ENCODE peak calls at places on chromosomes 16 and 17, in eight cellular contexts. L, G, X, R, P, E, A and D are unnamed samples.

GRCh38 chr17:46719889-46720288 is 98.6 kb downstream of the WNT3 start:
- DNase-seq in G (no peak), X (no peak), E (no peak), L (no peak), R (no peak), A (no peak), P (no peak), D (no peak)

GRCh38 chr17:8459109-8459508 is 23.4 kb downstream of the NDEL1 start:
- DNase-seq in G (no peak), L (no peak), E (no peak), A (no peak), X (no peak), R (no peak), P (no peak), D (no peak)

GRCh38 chr17:64328036-64328874 is 62.4 kb downstream of the PECAM1 start:
- DNase-seq in E (no peak), P (no peak), G (no peak), X (no peak), A (no peak), L (no peak), R (peak; percentile 26), D (no peak)

GRCh38 chr17:69047368-69048263 is 13.1 kb downstream of the ABCA9 start:
- DNase-seq in A (peak; percentile 66), R (peak; percentile 92), P (peak; percentile 76), L (peak; percentile 60), G (peak; percentile 75), X (no peak), E (peak; percentile 71), D (peak; percentile 87)

GRCh38 chr16:4511441-4512082 is 27.0 kb downstream of the CDIP1 start:
- DNase-seq in E (no peak), A (peak; percentile 56), P (no peak), X (no peak), G (peak; percentile 39), L (no peak), R (peak; percentile 76), D (no peak)

GRCh38 chr16:31472559-31473203 is 729 bp downstream of the TGFB1I1 start:
- DNase-seq in R (peak; percentile 92), E (peak; percentile 96), A (peak; percentile 93), G (peak; percentile 88), L (peak; percentile 97), P (peak; percentile 88), X (peak; percentile 87), D (peak; percentile 99)

GRCh38 chr16:17160285-17160854 is 310.4 kb downstream of the XYLT1 start:
- DNase-seq in L (no peak), E (no peak), A (no peak), R (no peak), P (no peak), X (no peak), G (peak; percentile 45), D (no peak)

GRCh38 chr16:80144191-80144590 is 396.6 kb upstream of the DYNLRB2 start:
- DNase-seq in L (no peak), E (no peak), G (peak; percentile 79), A (no peak), P (no peak), R (no peak), X (no peak), D (no peak)

GRCh38 chr16:29824589-29825144 is 4.4 kb downstream of the MVP start:
- DNase-seq in G (peak; percentile 91), R (no peak), X (no peak), L (no peak), E (no peak), A (no peak), P (no peak), D (no peak)

GRCh38 chr17:63247706-63248105 is 198.4 kb downstream of the CYB561 start:
- DNase-seq in E (no peak), L (no peak), P (no peak), G (no peak), R (no peak), A (no peak), X (no peak), D (no peak)

GRCh38 chr17:42153919-42154491 is 784 bp downstream of the RAB5C start:
- DNase-seq in L (no peak), A (no peak), P (no peak), X (no peak), R (no peak), G (peak; percentile 29), E (no peak), D (no peak)

GRCh38 chr17:269616-270514 is 82.7 kb downstream of the RPH3AL start:
- DNase-seq in E (peak; percentile 57), R (peak; percentile 23), G (no peak), X (no peak), L (peak; percentile 9), A (no peak), P (peak; percentile 40), D (peak; percentile 53)

GRCh38 chr17:1143573-1143972 is 36.2 kb downstream of the ABR start:
- DNase-seq in L (no peak), A (no peak), R (peak; percentile 25), X (no peak), P (no peak), E (no peak), G (peak; percentile 34), D (no peak)

GRCh38 chr17:49218941-49219913 is 8.7 kb downstream of the ABI3 start:
- DNase-seq in P (peak; percentile 86), A (peak; percentile 56), G (no peak), X (no peak), R (no peak), L (no peak), E (no peak), D (no peak)

GRCh38 chr17:50499270-50499669 is 9.0 kb upstream of the MYCBPAP start:
- DNase-seq in L (no peak), X (no peak), A (no peak), P (no peak), R (no peak), G (no peak), E (no peak), D (no peak)

GRCh38 chr17:50501054-50501453 is 7.2 kb upstream of the MYCBPAP start:
- DNase-seq in G (no peak), R (no peak), A (peak; percentile 33), E (no peak), P (peak; percentile 70), L (no peak), X (no peak), D (no peak)

GRCh38 chr17:50499722-50500121 is 8.5 kb upstream of the MYCBPAP start:
- DNase-seq in P (no peak), R (no peak), E (no peak), L (no peak), G (no peak), X (no peak), A (no peak), D (no peak)

GRCh38 chr17:50502643-50502990 is 5.6 kb upstream of the MYCBPAP start:
- DNase-seq in E (no peak), A (no peak), L (no peak), P (no peak), G (no peak), R (no peak), X (no peak), D (no peak)

DNA sequence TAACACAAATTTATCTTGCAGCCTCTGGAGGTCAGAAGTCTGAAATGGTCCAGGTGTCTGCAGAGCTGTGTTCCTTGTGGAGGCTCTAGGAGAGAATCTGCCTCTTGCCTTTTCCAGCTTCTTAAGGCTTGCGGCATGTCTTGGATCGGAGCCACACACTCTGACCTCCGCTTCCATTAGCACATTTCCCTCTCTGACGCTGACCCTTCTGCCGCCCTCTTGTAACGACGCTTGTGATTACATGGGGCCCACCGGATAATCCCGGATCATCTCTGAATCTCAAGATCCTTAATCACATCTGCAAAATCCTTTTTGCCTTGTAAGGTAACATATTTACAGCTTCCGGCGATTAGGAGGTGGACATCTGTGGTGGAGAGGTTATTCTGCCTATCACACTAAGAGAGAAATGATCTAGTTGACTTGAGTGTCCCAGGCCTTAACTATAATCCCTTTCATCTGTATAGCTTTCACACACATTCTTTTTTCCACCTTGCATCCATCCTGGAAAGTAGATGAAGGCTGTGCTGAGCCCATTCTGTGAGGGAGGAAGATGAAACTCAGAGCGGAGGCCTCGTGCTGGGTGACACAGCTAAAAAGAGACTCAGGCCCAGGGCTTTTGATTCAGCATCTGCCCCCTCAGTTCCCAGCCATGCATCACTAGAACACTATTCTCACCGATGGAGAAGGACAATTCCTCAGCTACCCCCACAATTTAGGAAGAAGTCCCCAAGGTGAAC is 6.2 kb upstream of the MYCBPAP start:
- DNase-seq in G (no peak), X (no peak), L (no peak), R (no peak), P (no peak), A (no peak), E (no peak), D (peak; percentile 85)
- TF ChIP-seq POLR2A in G (no peak), X (no peak), L (no peak), R (no peak), P (no peak), A (no peak), E (no peak), D (no peak)

DNA sequence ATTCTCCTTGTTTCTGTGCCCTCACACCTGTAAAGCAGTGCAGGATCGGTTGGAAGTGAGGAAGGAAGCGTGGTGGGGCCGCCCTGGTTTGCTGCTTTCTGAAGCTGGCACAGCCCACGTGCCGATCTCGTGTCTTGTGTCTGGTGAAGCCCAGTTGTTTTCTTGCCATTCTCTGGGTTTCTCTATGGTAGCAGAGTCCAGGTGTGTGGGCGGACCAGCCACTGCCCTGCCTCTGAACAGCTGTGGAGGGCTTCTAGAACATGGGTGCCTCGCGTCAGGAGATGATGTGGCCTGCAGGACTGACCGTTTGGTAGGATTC is 3.8 kb downstream of the ACSF3 start:
- DNase-seq in L (no peak), G (no peak), X (no peak), A (peak; percentile 51), P (peak; percentile 67), R (no peak), E (no peak), D (no peak)
- H3K36me3 ChIP-seq in L (no peaks in the 10 kb centered on the region), G (peaks cover 20% of the 10 kb centered on the region), X (no peaks in the 10 kb centered on the region), A (no peaks in the 10 kb centered on the region), P (peaks cover 21% of the 10 kb centered on the region), R (no peaks in the 10 kb centered on the region), E (peaks cover 31% of the 10 kb centered on the region), D (peaks cover 20% of the 10 kb centered on the region)

DNA sequence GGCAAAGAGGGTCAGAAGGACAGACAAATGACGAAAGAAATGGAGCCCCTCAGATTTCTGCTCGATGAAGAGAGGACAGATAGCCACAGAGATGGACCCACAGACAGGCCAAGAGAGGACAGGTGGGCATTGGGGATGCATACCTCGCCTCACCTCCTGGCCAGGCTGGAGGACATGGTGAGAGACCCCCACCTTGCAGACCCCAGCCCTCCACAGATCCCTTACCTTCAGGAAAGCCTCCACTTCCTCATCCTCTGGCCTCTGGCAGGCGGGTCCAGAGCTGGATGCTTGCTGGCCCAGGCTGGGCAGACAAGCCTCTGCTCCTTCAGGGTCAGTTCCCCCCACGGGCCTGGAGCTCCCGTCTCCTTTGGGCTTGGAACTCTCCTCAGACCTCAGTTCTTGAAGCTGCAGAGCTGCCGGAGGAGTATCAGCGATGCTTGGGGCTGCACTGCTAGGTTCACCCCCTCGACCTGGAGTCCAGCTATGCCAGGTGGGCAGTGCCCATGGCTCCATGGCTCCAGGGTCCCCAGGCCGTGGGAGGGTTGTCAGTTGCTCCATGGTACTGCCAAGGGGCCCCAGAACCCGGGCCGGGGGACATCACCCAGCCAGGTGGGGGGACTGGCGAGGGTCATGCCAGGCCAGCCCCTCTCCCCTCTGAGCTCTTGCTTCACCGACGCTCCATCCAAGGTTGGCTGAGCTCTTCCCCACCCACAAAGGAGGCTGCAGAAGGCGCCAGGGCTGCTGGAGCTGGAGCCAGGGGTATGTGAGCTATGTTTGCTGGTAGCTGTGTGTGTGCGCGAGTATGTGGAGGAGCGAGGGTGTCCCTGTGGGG is 1.0 kb downstream of the TSPOAP1 start:
- DNase-seq in R (no peak), L (no peak), P (no peak), X (no peak), E (no peak), A (no peak), G (no peak), D (no peak)
- TF ChIP-seq CTCF in R (no peak), L (no peak), P (no peak), X (no peak), E (no peak), A (no peak), G (no peak), D (no peak)

GRCh38 chr17:17774009-17774881 is 62.5 kb downstream of the SREBF1 start:
- DNase-seq in A (peak; percentile 83), R (peak; percentile 61), X (peak; percentile 54), E (no peak), G (peak; percentile 52), P (peak; percentile 76), L (peak; percentile 51), D (peak; percentile 90)
- TF ChIP-seq POLR2A in A (no peak), R (no peak), X (no peak), E (no peak), G (no peak), P (no peak), L (no peak), D (no peak)